ENCODE peak calls at places on chromosomes 7 and 10, in six cellular contexts. X is K562, H is prostate gland, T is gastrocnemius medialis, Y is upper lobe of left lung, D is psoas muscle. J is an unnamed sample. For H3K4me1, the result is how much of the 10 kb centered on the place peaks cover.

GRCh38 chr10:64738462-64738861 is 1217.3 kb downstream of the REEP3 start:
- DNase-seq in X (no peak), Y (no peak), H (no peak), T (no peak), D (no peak), J (no peak)

GRCh38 chr7:66894463-66895080 is 26.5 kb upstream of the TMEM248 start:
- DNase-seq in X (peak), Y (no peak), D (no peak), T (no peak), H (no peak), J (no peak)

GRCh38 chr10:100076750-100077149 is 4.9 kb downstream of the CPN1 start:
- DNase-seq in H (no peak), Y (no peak), X (no peak), D (no peak), T (no peak), J (no peak)

GRCh38 chr7:19969859-19970493 is 196.6 kb upstream of the TMEM196 start:
- DNase-seq in Y (no peak), D (no peak), H (no peak), T (no peak), X (no peak), J (no peak)

GRCh38 chr7:86469680-86470295 is 173.9 kb upstream of the GRM3 start:
- DNase-seq in H (peak), T (peak), D (no peak), Y (no peak), X (peak), J (no peak)

GRCh38 chr10:131569851-131570715 is 258.6 kb upstream of the TCERG1L start:
- DNase-seq in Y (no peak), D (no peak), H (no peak), X (peak), T (no peak), J (no peak)

GRCh38 chr7:111958431-111958830 is 247.8 kb downstream of the DOCK4 start:
- DNase-seq in H (no peak), X (no peak), T (no peak), D (no peak), Y (no peak), J (no peak)

GRCh38 chr10:22251751-22252285 is 34.0 kb upstream of the EBLN1 start:
- DNase-seq in D (peak), T (peak), H (peak), Y (peak), X (no peak), J (peak)

GRCh38 chr7:107078517-107078966 is 34.0 kb downstream of the PRKAR2B start:
- DNase-seq in H (no peak), D (no peak), X (peak), Y (no peak), T (no peak), J (no peak)

GRCh38 chr7:128406986-128407589 is 2.7 kb downstream of the IMPDH1 start:
- DNase-seq in D (no peak), T (no peak), Y (peak), X (peak), H (no peak), J (no peak)
- H3K4me3 ChIP-seq in D (no peak), T (no peak), Y (no peak), X (no peak), H (no peak), J (no peak)

GRCh38 chr10:107653832-107654287 is 489.4 kb upstream of the SORCS1 start:
- DNase-seq in D (no peak), H (no peak), X (no peak), Y (no peak), T (no peak), J (no peak)
- H3K27ac ChIP-seq in D (no peak), H (peak), X (no peak), Y (peak), T (no peak), J (no peak)

DNA sequence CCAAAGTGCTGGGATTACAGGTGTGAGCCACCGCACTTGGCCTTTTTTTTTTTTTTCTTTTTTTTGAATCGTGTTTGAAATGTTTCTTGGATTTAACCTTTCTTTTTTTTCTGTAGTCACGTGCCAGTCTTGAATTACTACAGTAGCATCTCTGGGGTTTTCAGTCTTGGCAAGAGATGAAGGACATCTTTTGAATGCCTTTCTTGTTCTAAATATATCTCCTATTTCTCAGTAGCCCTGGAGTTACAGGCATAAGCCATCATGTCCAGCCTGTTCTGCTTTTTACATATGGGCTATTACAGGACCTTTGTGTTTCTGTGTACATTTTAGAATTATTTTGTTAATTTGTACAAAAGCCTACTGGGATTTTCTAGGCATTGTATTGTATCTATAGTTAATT is 74.1 kb downstream of the TAX1BP1 start:
- DNase-seq in T (no peak), X (no peak), Y (no peak), D (no peak), H (no peak), J (no peak)
- H3K4me1 ChIP-seq in T (under half), X (under half), Y (under half), D (under half), H (under half), J (under half)

DNA sequence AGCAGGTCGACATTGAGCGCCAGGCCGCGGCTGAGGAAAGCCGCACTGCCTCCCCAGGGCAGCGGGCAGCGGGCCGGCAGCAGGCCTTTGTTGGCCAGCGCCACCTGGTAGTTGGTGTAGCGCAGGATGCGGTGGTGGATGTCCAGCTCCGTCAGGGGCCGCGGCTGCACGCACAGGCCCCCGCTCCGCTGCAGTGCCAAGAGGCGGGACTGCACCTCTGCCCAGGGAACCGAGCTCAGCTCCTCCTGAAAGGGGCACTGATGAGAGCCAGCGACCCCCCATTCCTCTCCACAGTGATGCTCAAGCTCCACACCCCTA is 5.2 kb downstream of the ATG9B start:
- DNase-seq in H (no peak), Y (no peak), D (no peak), T (no peak), X (no peak), J (no peak)
- H3K4me3 ChIP-seq in H (peak), Y (no peak), D (peak), T (peak), X (no peak), J (peak)

GRCh38 chr10:94038024-94038423 is 44.3 kb downstream of the PLCE1 start:
- DNase-seq in Y (no peak), H (no peak), D (no peak), T (no peak), X (peak), J (no peak)
- H3K27ac ChIP-seq in Y (no peak), H (no peak), D (no peak), T (no peak), X (no peak), J (no peak)

GRCh38 chr7:17370901-17371550 is 72.6 kb downstream of the AHR start:
- DNase-seq in Y (no peak), D (no peak), H (no peak), X (no peak), T (no peak), J (no peak)
- H3K4me1 ChIP-seq in Y (under half), D (under half), H (under half), X (under half), T (under half), J (under half)

GRCh38 chr10:129021597-129022304 is 445.3 kb upstream of the MGMT start:
- DNase-seq in T (no peak), H (no peak), Y (peak), D (no peak), X (no peak), J (no peak)
- H3K4me3 ChIP-seq in T (no peak), H (no peak), Y (no peak), D (no peak), X (no peak), J (no peak)

DNA sequence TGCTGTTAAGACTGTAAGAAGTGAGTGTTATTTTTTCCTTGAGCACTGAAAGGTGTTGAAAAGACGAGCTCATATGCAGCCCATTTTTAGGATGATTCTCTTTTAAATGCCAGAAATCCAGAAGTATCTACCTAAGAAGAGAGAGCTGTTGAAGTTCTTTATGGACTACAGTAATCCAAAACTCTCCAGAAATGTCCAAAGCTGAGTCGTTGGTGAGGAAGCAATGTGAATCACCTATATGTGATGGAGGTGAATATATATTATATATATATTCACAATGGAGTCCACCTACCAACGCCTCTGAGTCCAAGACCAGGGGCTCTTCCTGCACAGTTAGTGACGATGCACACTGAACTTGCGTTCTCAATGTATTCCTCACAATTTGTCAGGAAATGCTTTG is 252.7 kb upstream of the PITRM1 start:
- DNase-seq in T (no peak), D (no peak), H (no peak), X (no peak), Y (no peak), J (no peak)
- H3K27ac ChIP-seq in T (peak), D (no peak), H (no peak), X (no peak), Y (no peak), J (no peak)

GRCh38 chr10:36712695-36713094 is 412.7 kb upstream of the ANKRD30A start:
- DNase-seq in Y (no peak), D (no peak), T (no peak), X (no peak), H (no peak), J (no peak)

GRCh38 chr10:36711371-36711770 is 414.0 kb upstream of the ANKRD30A start:
- DNase-seq in H (no peak), D (no peak), T (no peak), X (no peak), Y (no peak), J (no peak)

GRCh38 chr10:36720931-36721330 is 404.5 kb upstream of the ANKRD30A start:
- DNase-seq in Y (no peak), D (no peak), X (no peak), H (no peak), T (no peak), J (no peak)

GRCh38 chr10:36717118-36717517 is 408.3 kb upstream of the ANKRD30A start:
- DNase-seq in D (no peak), X (no peak), H (no peak), Y (no peak), T (no peak), J (no peak)

DNA sequence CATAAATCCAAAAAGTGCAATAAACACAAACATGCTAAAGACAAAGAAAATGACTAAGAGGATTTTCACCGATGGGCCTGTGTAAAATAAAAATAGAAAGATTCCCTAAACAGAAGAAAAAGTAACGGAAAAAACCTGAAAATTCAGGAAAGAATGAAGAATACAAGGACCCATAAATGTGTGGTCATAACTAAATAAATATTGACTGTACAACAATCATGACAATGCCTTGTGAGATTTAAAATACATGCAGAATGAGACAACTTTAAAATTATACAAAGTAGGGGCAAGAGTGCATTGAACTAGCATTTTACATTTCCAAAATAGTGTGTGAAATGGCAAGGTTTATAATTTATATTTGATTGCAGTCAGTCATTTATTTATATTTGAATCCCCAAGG is 409.1 kb upstream of the ANKRD30A start:
- DNase-seq in Y (no peak), X (no peak), T (no peak), D (no peak), H (no peak), J (no peak)
- H3K4me1 ChIP-seq in Y (under half), X (under half), T (under half), D (under half), H (under half), J (under half)

DNA sequence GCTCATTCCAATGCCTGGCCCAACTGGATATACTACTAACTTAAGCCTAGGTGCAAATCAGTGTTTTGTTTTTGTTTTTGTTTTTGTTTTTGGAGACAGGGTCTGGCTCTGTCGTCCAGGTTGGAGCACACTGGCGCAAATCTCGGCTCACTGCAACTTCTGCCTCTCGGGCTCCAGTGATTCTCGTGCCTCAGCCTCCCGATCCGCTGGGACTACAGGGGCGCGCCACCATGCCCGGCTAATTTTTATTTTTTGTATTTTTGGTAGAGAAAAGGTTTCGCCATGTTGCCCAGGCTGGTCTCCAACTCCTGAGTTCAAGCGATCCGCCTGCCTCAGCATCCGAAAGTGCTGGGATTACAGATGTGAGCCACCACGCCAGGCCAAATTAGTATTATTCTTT is 1.6 kb downstream of the PPP3CB start:
- DNase-seq in Y (no peak), X (no peak), H (no peak), T (no peak), D (no peak), J (no peak)
- H3K4me3 ChIP-seq in Y (no peak), X (no peak), H (no peak), T (no peak), D (peak), J (no peak)

J was measured in CD8-positive, alpha-beta T cell.